ENCODE peak calls at places on chromosomes 6 and 20, in seven cellular contexts. N is mucosa of descending colon, F is WTC11, C is neural progenitor cell, V is brain microvascular endothelial cell, G is heart right ventricle, D is adrenal gland. E is an unnamed sample.

GRCh38 chr6:41901882-41902519 is 6.8 kb upstream of the USP49 start:
- DNase-seq in N (no peak), F (peak; percentile 46), C (peak; percentile 16), V (no peak), G (no peak), D (peak; percentile 45), E (no peak)

GRCh38 chr6:42899871-42900270 is 16.0 kb upstream of the PTCRA start:
- DNase-seq in N (no peak), F (no peak), C (peak; percentile 67), V (no peak), G (no peak), D (no peak), E (peak; percentile 17)

GRCh38 chr20:52490715-52491430 is 299.3 kb upstream of the ZFP64 start:
- DNase-seq in N (no peak), F (no peak), C (no peak), V (peak; percentile 41), G (no peak), D (no peak), E (no peak)

GRCh38 chr6:136772685-136773472 is 19.4 kb downstream of the MAP3K5 start:
- DNase-seq in N (no peak), F (peak; percentile 30), C (peak; percentile 9), V (no peak), G (no peak), D (no peak), E (no peak)

GRCh38 chr6:42123379-42124103 is 18.9 kb downstream of the C6orf132 start:
- DNase-seq in N (no peak), F (no peak), C (no peak), V (no peak), G (no peak), D (no peak), E (no peak)

GRCh38 chr6:134752445-134752844 is 197.5 kb downstream of the ALDH8A1 start:
- DNase-seq in N (no peak), F (no peak), C (no peak), V (no peak), G (no peak), D (no peak), E (no peak)

GRCh38 chr20:39123161-39123560 is 161.0 kb downstream of the DHX35 start:
- DNase-seq in N (no peak), F (no peak), C (no peak), V (no peak), G (no peak), D (no peak), E (no peak)

GRCh38 chr6:7658543-7658942 is 67.4 kb upstream of the BMP6 start:
- DNase-seq in N (no peak), F (no peak), C (no peak), V (no peak), G (no peak), D (no peak), E (no peak)

GRCh38 chr6:66149132-66149531 is 442.1 kb upstream of the EYS start:
- DNase-seq in N (no peak), F (no peak), C (no peak), V (no peak), G (no peak), D (no peak), E (no peak)

GRCh38 chr6:34130870-34131269 is 15.0 kb downstream of the GRM4 start:
- DNase-seq in N (no peak), F (no peak), C (no peak), V (no peak), G (no peak), D (no peak), E (no peak)

GRCh38 chr6:136284909-136285308 is 4.7 kb downstream of the BCLAF1 start:
- DNase-seq in N (no peak), F (no peak), C (no peak), V (no peak), G (no peak), D (no peak), E (no peak)

GRCh38 chr6:47471911-47472310 is 5.7 kb upstream of the CD2AP start:
- DNase-seq in N (no peak), F (no peak), C (no peak), V (no peak), G (no peak), D (no peak), E (no peak)

GRCh38 chr6:63677282-63677681 is 41.7 kb downstream of the PHF3 start:
- DNase-seq in N (no peak), F (no peak), C (no peak), V (no peak), G (no peak), D (no peak), E (no peak)

GRCh38 chr6:99282479-99283062 is 66.9 kb downstream of the FAXC start:
- DNase-seq in N (no peak), F (no peak), C (peak; percentile 13), V (no peak), G (no peak), D (no peak), E (no peak)

GRCh38 chr20:32490942-32491763 is 94.0 kb downstream of the NOL4L start:
- DNase-seq in N (no peak), F (no peak), C (no peak), V (no peak), G (no peak), D (no peak), E (peak; percentile 15)

GRCh38 chr6:32375739-32376529 is 4.2 kb upstream of the TSBP1 start:
- DNase-seq in N (no peak), F (no peak), C (no peak), V (no peak), G (no peak), D (no peak), E (no peak)

DNA sequence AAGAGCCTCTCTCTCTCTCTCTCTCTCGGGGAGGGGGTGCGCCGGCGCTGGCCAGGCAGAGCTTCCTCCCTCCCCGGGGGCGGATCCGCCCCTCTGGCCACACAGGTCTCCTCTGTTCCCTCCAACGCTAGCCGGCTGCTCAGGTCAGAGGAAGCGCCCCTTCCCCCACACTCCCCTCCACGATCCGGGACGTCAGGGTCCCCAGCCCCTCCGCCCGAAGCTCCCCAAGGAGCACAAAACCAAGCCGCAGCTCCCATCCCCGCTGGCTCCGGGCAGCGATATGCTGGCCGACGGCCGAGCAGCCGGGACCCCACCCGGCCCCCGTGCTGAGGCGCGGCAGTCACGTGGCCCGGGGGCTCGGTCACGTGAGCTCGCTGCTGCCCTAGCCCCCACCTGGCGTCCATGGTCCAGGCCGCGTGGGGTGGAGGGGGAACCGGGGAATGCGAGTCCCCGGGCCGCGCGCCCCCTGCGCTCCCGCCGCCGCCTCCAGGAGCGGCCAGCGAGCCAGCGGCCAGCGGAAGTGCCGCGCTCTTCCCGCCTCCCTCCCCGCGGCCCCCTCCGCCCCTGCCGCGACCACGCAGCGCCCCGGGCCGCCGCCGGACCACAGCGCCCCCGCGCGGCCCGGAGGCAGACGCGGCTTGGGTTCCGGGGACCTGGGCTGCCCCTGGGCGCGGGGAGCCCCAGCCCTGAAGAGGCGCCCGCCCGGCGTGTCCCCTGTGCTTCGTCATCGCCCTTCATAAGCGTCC is at the start of gene SLC35B2:
- DNase-seq in N (peak; percentile 80), F (peak; percentile 76), C (peak; percentile 93), V (peak; percentile 47), G (peak; percentile 70), D (peak; percentile 72), E (peak; percentile 72)
- TF ChIP-seq CTCF in N (peak; percentile 81), F (peak; percentile 75), C (peak; percentile 70), V (peak; percentile 41), G (peak; percentile 73), D (peak; percentile 83), E (peak; percentile 85)

GRCh38 chr20:15899972-15900371 is 673.3 kb downstream of the KIF16B start:
- DNase-seq in N (no peak), F (no peak), C (no peak), V (no peak), G (no peak), D (no peak), E (no peak)

GRCh38 chr20:15900443-15900842 is 672.8 kb downstream of the KIF16B start:
- DNase-seq in N (no peak), F (no peak), C (no peak), V (peak; percentile 40), G (no peak), D (no peak), E (no peak)

GRCh38 chr20:15905661-15906060 is 667.6 kb downstream of the KIF16B start:
- DNase-seq in N (no peak), F (no peak), C (no peak), V (no peak), G (no peak), D (no peak), E (no peak)

DNA sequence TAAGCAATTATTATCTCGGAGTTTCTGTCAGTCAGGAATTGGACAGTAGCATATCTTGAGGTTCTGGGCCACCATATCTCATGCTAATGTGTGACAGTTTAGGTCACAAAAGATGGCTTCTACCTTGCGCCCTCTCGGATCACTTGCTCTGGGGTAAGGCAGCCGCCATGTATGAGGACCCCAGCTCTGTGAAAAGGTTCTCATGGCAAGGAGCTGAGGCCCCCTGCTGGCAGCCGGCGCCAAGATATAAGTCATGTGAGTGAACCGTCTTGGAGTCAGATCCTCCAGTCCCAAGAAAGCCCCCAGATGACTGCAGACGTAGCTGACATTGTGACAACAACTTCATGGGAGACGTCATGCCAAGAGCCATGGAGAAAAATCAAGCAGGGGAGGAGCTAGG is 670.8 kb downstream of the KIF16B start:
- DNase-seq in N (no peak), F (peak; percentile 65), C (peak; percentile 29), V (peak; percentile 5), G (no peak), D (no peak), E (no peak)
- TF ChIP-seq CTCF in N (no peak), F (peak; percentile 34), C (peak; percentile 34), V (peak; percentile 61), G (no peak), D (no peak), E (no peak)

GRCh38 chr6:118735320-118735719 is 83.9 kb upstream of the CEP85L start:
- DNase-seq in N (no peak), F (peak; percentile 44), C (peak; percentile 58), V (no peak), G (no peak), D (no peak), E (no peak)
- TF ChIP-seq CTCF in N (no peak), F (no peak), C (peak; percentile 54), V (peak; percentile 71), G (peak; percentile 50), D (peak; percentile 27), E (peak; percentile 23)

GRCh38 chr6:11593096-11593495 is 55.5 kb downstream of the TMEM170B start:
- DNase-seq in N (no peak), F (no peak), C (no peak), V (no peak), G (no peak), D (no peak), E (no peak)

GRCh38 chr6:11596640-11597237 is 59.2 kb downstream of the TMEM170B start:
- DNase-seq in N (no peak), F (no peak), C (no peak), V (no peak), G (no peak), D (no peak), E (no peak)

GRCh38 chr6:11592289-11592906 is 54.8 kb downstream of the TMEM170B start:
- DNase-seq in N (no peak), F (no peak), C (no peak), V (no peak), G (no peak), D (peak; percentile 37), E (peak; percentile 61)

GRCh38 chr6:11598687-11599086 is 61.1 kb downstream of the TMEM170B start:
- DNase-seq in N (no peak), F (no peak), C (no peak), V (no peak), G (no peak), D (no peak), E (no peak)

DNA sequence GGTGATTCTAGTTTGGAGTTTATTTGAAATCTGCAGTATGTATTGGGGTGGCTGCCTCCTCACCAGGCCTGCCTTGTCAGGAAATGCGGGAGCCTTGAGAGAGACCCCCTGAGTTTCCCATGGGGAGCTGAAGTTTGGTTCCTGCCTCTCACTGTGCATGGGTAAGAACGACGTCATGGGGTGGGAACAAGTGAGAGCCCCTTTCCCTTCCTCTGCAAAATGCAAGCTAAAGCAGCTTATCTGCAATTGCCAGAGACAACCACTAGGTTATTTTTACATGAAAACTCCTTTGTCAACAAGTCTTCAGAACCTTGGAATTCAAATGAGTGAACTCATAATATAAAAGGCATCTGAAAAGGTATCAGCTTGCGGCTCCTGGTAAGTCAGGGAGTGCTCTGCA is 58.4 kb downstream of the TMEM170B start:
- DNase-seq in N (no peak), F (peak; percentile 29), C (peak; percentile 31), V (peak; percentile 26), G (no peak), D (no peak), E (no peak)
- TF ChIP-seq CTCF in N (no peak), F (no peak), C (peak; percentile 35), V (peak; percentile 55), G (no peak), D (no peak), E (no peak)